ENCODE peak calls at places on chromosomes 6 and 20, in nine cellular contexts. L is astrocyte of the cerebellum, G is NCI-H2081, M is progenitor cell of endocrine pancreas, P is amygdala, S is ovary, H is nucleus accumbens, F is pancreas, X is anterior cingulate cortex. Z is an unnamed sample.

GRCh38 chr6:111650049-111650448 is 44.4 kb upstream of the TRAF3IP2 start:
- DNase-seq in P (no peak), S (no peak), H (no peak), M (no peak), X (no peak), G (no peak), L (no peak), F (no peak), Z (no peak)

GRCh38 chr6:160386869-160387518 is 38.8 kb downstream of the SLC22A3 start:
- DNase-seq in H (no peak), S (peak; percentile 79), L (no peak), M (no peak), P (no peak), G (no peak), X (no peak), F (peak; percentile 62), Z (no peak)

GRCh38 chr20:23143986-23144695 is 58.0 kb upstream of the CD93 start:
- DNase-seq in M (no peak), S (no peak), P (no peak), F (no peak), L (no peak), H (no peak), G (no peak), X (no peak), Z (no peak)

GRCh38 chr6:123529058-123529457 is 107.7 kb downstream of the TRDN start:
- DNase-seq in G (no peak), S (no peak), F (no peak), L (no peak), X (no peak), M (no peak), P (no peak), H (no peak), Z (no peak)

GRCh38 chr6:35240838-35241801 is 18.4 kb upstream of the ZNF76 start:
- DNase-seq in M (peak; percentile 82), S (peak; percentile 77), G (peak; percentile 71), L (peak; percentile 31), F (peak; percentile 79), X (peak; percentile 4), P (no peak), H (peak; percentile 30), Z (no peak)

GRCh38 chr6:106162926-106163325 is 76.8 kb downstream of the PRDM1 start:
- DNase-seq in H (no peak), P (no peak), M (no peak), X (no peak), L (no peak), G (no peak), F (no peak), S (no peak), Z (no peak)

GRCh38 chr6:10409766-10410209 is 5.1 kb downstream of the TFAP2A start:
- DNase-seq in P (no peak), L (no peak), X (no peak), F (no peak), H (no peak), S (no peak), G (peak; percentile 44), M (no peak), Z (no peak)

GRCh38 chr6:24910331-24910849 is 25.4 kb downstream of the RIPOR2 start:
- DNase-seq in X (no peak), G (no peak), H (peak; percentile 54), M (no peak), F (no peak), L (no peak), S (peak; percentile 21), P (no peak), Z (no peak)

GRCh38 chr20:709864-710761 is 34.5 kb upstream of the SCRT2 start:
- DNase-seq in S (no peak), L (no peak), H (no peak), M (no peak), G (peak; percentile 35), X (no peak), P (no peak), F (no peak), Z (no peak)

Z was measured in glomerular endothelial cell.